ENCODE peak calls at places on chromosomes 5 and 9, in six cellular contexts. Q is IMR-90, L is mesenchymal stem cell, Z is H9, N is mesendoderm, V is H1. G is an unnamed sample.

GRCh38 chr5:53601570-53601969 is 41.1 kb downstream of the NDUFS4 start:
- DNase-seq in Q (peak; percentile 55), L (no peak), Z (no peak), N (no peak), V (no peak), G (no peak)

GRCh38 chr9:112601646-112602045 is 115.0 kb downstream of the KIAA1958 start:
- DNase-seq in Q (peak; percentile 63), L (no peak), Z (no peak), N (no peak), V (no peak), G (no peak)

GRCh38 chr5:14298126-14298847 is 155.1 kb downstream of the TRIO start:
- DNase-seq in Q (peak; percentile 48), L (no peak), Z (no peak), N (no peak), V (no peak), G (no peak)

GRCh38 chr5:171898379-171898778 is 108.1 kb downstream of the FBXW11 start:
- DNase-seq in Q (peak; percentile 12), L (no peak), Z (no peak), N (no peak), V (no peak), G (no peak)

GRCh38 chr5:1789838-1790462 is 9.7 kb downstream of the MRPL36 start:
- DNase-seq in Q (peak; percentile 96), L (peak; percentile 89), Z (no peak), N (peak; percentile 8), V (no peak), G (no peak)

GRCh38 chr5:41978686-41979085 is 53.6 kb downstream of the FBXO4 start:
- DNase-seq in Q (no peak), L (no peak), Z (no peak), N (no peak), V (no peak), G (no peak)

GRCh38 chr9:18149457-18150011 is 324.4 kb upstream of the ADAMTSL1 start:
- DNase-seq in Q (peak; percentile 8), L (no peak), Z (no peak), N (no peak), V (no peak), G (no peak)

GRCh38 chr5:55062039-55062779 is 38.2 kb downstream of the GZMK start:
- DNase-seq in Q (no peak), L (no peak), Z (no peak), N (no peak), V (no peak), G (no peak)

GRCh38 chr5:107739661-107740060 is 68.9 kb upstream of the EFNA5 start:
- DNase-seq in Q (no peak), L (no peak), Z (no peak), N (no peak), V (no peak), G (no peak)

GRCh38 chr5:61319388-61320146 is 12.5 kb upstream of the ZSWIM6 start:
- DNase-seq in Q (no peak), L (peak; percentile 16), Z (peak; percentile 71), N (peak; percentile 74), V (no peak), G (peak; percentile 48)

GRCh38 chr5:156815988-156816599 is 34.0 kb upstream of the PPP1R2B start:
- DNase-seq in Q (peak; percentile 42), L (peak; percentile 29), Z (peak; percentile 66), N (peak; percentile 69), V (no peak), G (peak; percentile 5)

GRCh38 chr5:97085787-97086181 is 56.6 kb downstream of the LIX1 start:
- DNase-seq in Q (no peak), L (no peak), Z (no peak), N (no peak), V (no peak), G (no peak)

GRCh38 chr9:109780453-109781033 is 545 bp downstream of the PALM2AKAP2 start:
- DNase-seq in Q (no peak), L (peak; percentile 63), Z (no peak), N (peak; percentile 30), V (no peak), G (peak; percentile 31)

GRCh38 chr9:35557330-35557729 is 47.7 kb upstream of the TESK1 start:
- DNase-seq in Q (no peak), L (no peak), Z (no peak), N (no peak), V (no peak), G (no peak)

GRCh38 chr5:111512026-111512405 is 319 bp downstream of the STARD4 start:
- DNase-seq in Q (peak; percentile 31), L (peak; percentile 56), Z (no peak), N (peak; percentile 69), V (no peak), G (no peak)

GRCh38 chr5:56853710-56854109 is 38.4 kb downstream of the MAP3K1 start:
- DNase-seq in Q (no peak), L (no peak), Z (no peak), N (no peak), V (no peak), G (no peak)

GRCh38 chr5:123582570-123583293 is 70.8 kb downstream of the CSNK1G3 start:
- DNase-seq in Q (no peak), L (no peak), Z (no peak), N (peak; percentile 1), V (no peak), G (no peak)

GRCh38 chr5:66551920-66552319 is 44.3 kb upstream of the MAST4 start:
- DNase-seq in Q (no peak), L (no peak), Z (no peak), N (peak; percentile 36), V (no peak), G (no peak)

GRCh38 chr5:11214851-11215250 is 453.8 kb upstream of the DAP start:
- DNase-seq in Q (no peak), L (no peak), Z (no peak), N (no peak), V (no peak), G (no peak)

GRCh38 chr9:33818832-33819500 is 2.0 kb downstream of the UBE2R2 start:
- DNase-seq in Q (peak; percentile 61), L (peak; percentile 10), Z (no peak), N (no peak), V (no peak), G (no peak)

GRCh38 chr5:102886586-102886985 is 131.5 kb downstream of the PAM start:
- DNase-seq in Q (peak; percentile 52), L (no peak), Z (no peak), N (no peak), V (no peak), G (no peak)

GRCh38 chr5:92394935-92395334 is 1011.8 kb upstream of the ARRDC3 start:
- DNase-seq in Q (no peak), L (no peak), Z (no peak), N (no peak), V (no peak), G (no peak)

GRCh38 chr5:101068298-101068697 is 165.2 kb upstream of the ST8SIA4 start:
- DNase-seq in Q (no peak), L (no peak), Z (no peak), N (no peak), V (no peak), G (no peak)

GRCh38 chr5:109273594-109273993 is 136.2 kb downstream of the PJA2 start:
- DNase-seq in Q (no peak), L (no peak), Z (no peak), N (no peak), V (no peak), G (no peak)

GRCh38 chr5:135398160-135398854 is 724 bp downstream of the MACROH2A1 start:
- DNase-seq in Q (no peak), L (peak; percentile 49), Z (peak; percentile 58), N (peak; percentile 90), V (no peak), G (peak; percentile 44)

GRCh38 chr5:9467199-9468069 is 78.4 kb downstream of the SEMA5A start:
- DNase-seq in Q (no peak), L (no peak), Z (no peak), N (no peak), V (no peak), G (no peak)
- H3K4ac ChIP-seq in Q (peak overlapping the region; percentile 28), L (peak overlapping the region; percentile 0), Z (no peak overlapping the region), N (no peak overlapping the region), V (peak overlapping the region; percentile 65), G (no peak overlapping the region)

DNA sequence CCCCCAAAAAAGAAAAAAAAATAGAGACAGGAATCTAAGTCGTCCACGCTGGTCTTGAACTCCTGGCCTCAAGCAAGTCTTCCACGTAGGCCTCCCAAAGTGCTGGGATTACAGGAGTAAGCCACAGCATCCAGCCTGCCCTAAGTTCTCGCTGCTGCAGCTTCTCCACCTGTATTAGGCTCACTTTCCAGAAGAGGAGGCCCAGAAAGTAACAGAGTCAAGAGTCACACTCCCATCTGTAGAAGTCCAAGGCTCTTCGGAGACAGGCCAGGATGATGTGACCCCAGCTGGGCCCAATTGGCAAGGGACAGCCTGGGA is 1.8 kb downstream of the EEIG1 start:
- DNase-seq in Q (no peak), L (no peak), Z (no peak), N (no peak), V (no peak), G (no peak)
- H3K4ac ChIP-seq in Q (peak overlapping the region; percentile 52), L (peak overlapping the region; percentile 65), Z (no peak overlapping the region), N (no peak overlapping the region), V (no peak overlapping the region), G (no peak overlapping the region)

DNA sequence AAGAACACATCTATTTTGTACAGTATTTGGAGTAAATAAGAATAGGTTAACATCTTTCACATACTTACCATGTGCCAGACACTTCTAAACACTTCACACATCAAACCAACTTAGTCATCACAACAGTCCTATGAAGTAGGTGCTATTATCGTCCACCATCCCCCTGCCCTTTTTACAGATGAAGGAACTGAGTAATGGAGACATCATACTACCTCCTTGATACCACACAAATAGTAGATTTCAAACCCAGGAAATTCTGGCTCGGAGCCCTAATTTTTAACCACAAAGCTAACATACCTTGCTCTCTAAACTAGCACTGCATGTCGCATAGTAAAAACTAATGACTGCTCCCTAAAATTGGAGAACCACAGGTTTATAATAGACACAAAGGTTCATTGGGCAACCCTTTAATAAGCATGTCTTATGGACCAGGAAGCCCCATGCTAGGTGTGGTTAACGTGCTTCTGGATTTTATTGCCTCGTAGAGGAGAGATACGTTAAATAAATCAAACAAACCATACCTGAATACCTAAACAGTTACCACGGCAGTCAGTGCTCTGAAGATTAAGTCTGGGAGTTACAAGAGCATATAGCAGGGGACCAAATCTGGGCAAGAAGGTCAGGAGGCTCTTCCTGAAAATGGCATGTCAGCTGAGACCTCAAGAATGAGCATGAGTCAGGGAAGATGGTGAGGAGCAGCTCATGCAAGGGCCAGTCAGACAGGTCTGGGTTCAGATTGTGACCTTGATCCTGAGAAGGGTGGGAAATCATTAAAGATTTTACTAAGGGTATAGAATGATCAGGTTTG is 4.4 kb upstream of the ZNF366 start:
- DNase-seq in Q (peak; percentile 59), L (peak; percentile 79), Z (no peak), N (no peak), V (no peak), G (no peak)
- H3K4ac ChIP-seq in Q (peak overlapping the region; percentile 78), L (peak overlapping the region; percentile 3), Z (no peak overlapping the region), N (no peak overlapping the region), V (no peak overlapping the region), G (no peak overlapping the region)

GRCh38 chr5:76556511-76557221 is 66.5 kb downstream of the F2RL2 start:
- DNase-seq in Q (no peak), L (no peak), Z (no peak), N (no peak), V (no peak), G (no peak)

GRCh38 chr5:76561247-76561891 is 61.8 kb downstream of the F2RL2 start:
- DNase-seq in Q (no peak), L (no peak), Z (no peak), N (no peak), V (no peak), G (no peak)

GRCh38 chr5:76561959-76562358 is 61.2 kb downstream of the F2RL2 start:
- DNase-seq in Q (no peak), L (no peak), Z (no peak), N (no peak), V (no peak), G (no peak)
- H3K4ac ChIP-seq in Q (no peak overlapping the region), L (no peak overlapping the region), Z (no peak overlapping the region), N (peak overlapping the region; percentile 58), V (no peak overlapping the region), G (no peak overlapping the region)

G was measured in neuronal stem cell.